ENCODE peak calls at places on chromosomes 16 and 17, in ten cellular contexts. C, A, X, K, F, Q, E, B, N and H are unnamed samples.

GRCh38 chr17:9240659-9241370 is 219.5 kb downstream of the NTN1 start:
- DNase-seq in C (peak; percentile 93), A (peak; percentile 75), X (no peak), K (peak; percentile 70), F (peak; percentile 94), Q (no peak), E (peak; percentile 66), B (peak; percentile 55), N (no peak), H (peak; percentile 90)

GRCh38 chr17:39139137-39139516 is 12.3 kb downstream of the PLXDC1 start:
- DNase-seq in C (no peak), A (no peak), X (peak; percentile 48), K (no peak), F (no peak), Q (no peak), E (no peak), B (no peak), N (no peak), H (no peak)

GRCh38 chr17:35010093-35010492 is 29.8 kb downstream of the LIG3 start:
- DNase-seq in C (no peak), A (no peak), X (no peak), K (no peak), F (no peak), Q (no peak), E (no peak), B (no peak), N (no peak), H (no peak)

GRCh38 chr16:50708373-50709060 is 15.1 kb downstream of the NOD2 start:
- DNase-seq in C (no peak), A (no peak), X (no peak), K (no peak), F (no peak), Q (no peak), E (no peak), B (no peak), N (no peak), H (no peak)

GRCh38 chr16:78528265-78528664 is 428.8 kb downstream of the WWOX start:
- DNase-seq in C (no peak), A (no peak), X (no peak), K (no peak), F (no peak), Q (no peak), E (no peak), B (no peak), N (no peak), H (no peak)

GRCh38 chr17:65855245-65855644 is 293.8 kb upstream of the AXIN2 start:
- DNase-seq in C (no peak), A (no peak), X (peak; percentile 28), K (no peak), F (no peak), Q (no peak), E (no peak), B (no peak), N (no peak), H (no peak)

GRCh38 chr16:80924372-80924978 is 82.2 kb downstream of the CMC2 start:
- DNase-seq in C (no peak), A (peak; percentile 78), X (peak; percentile 43), K (no peak), F (no peak), Q (no peak), E (peak; percentile 70), B (peak; percentile 74), N (peak; percentile 69), H (no peak)

GRCh38 chr16:23348579-23349469 is 46.7 kb downstream of the SCNN1B start:
- DNase-seq in C (peak; percentile 26), A (no peak), X (no peak), K (no peak), F (no peak), Q (no peak), E (no peak), B (no peak), N (peak; percentile 29), H (no peak)

GRCh38 chr16:15967223-15967546 is 17.8 kb downstream of the ABCC1 start:
- DNase-seq in C (no peak), A (no peak), X (no peak), K (no peak), F (no peak), Q (no peak), E (no peak), B (no peak), N (no peak), H (no peak)

GRCh38 chr16:11395008-11395948 is 50.0 kb downstream of the RMI2 start:
- DNase-seq in C (peak; percentile 38), A (no peak), X (no peak), K (no peak), F (no peak), Q (no peak), E (no peak), B (peak; percentile 42), N (no peak), H (no peak)

GRCh38 chr16:57061084-57061905 is 31.1 kb upstream of the CPNE2 start:
- DNase-seq in C (peak; percentile 92), A (peak; percentile 67), X (no peak), K (peak; percentile 83), F (peak; percentile 96), Q (no peak), E (no peak), B (peak; percentile 41), N (peak; percentile 75), H (peak; percentile 75)

GRCh38 chr16:58421529-58421928 is 29.3 kb downstream of the GINS3 start:
- DNase-seq in C (no peak), A (peak; percentile 14), X (no peak), K (no peak), F (no peak), Q (no peak), E (no peak), B (no peak), N (no peak), H (no peak)

GRCh38 chr17:14813649-14814048 is 451.5 kb downstream of the PMP22 start:
- DNase-seq in C (no peak), A (peak; percentile 58), X (no peak), K (no peak), F (no peak), Q (no peak), E (no peak), B (no peak), N (peak; percentile 40), H (no peak)

GRCh38 chr17:79667746-79668145 is 56.9 kb upstream of the RBFOX3 start:
- DNase-seq in C (peak; percentile 49), A (no peak), X (no peak), K (peak; percentile 1), F (peak; percentile 77), Q (no peak), E (peak; percentile 33), B (no peak), N (no peak), H (peak; percentile 12)

GRCh38 chr17:69500911-69501429 is 86.5 kb downstream of the MAP2K6 start:
- DNase-seq in C (no peak), A (no peak), X (no peak), K (no peak), F (no peak), Q (no peak), E (no peak), B (peak; percentile 15), N (no peak), H (no peak)

GRCh38 chr16:57115504-57116182 is 23.3 kb downstream of the CPNE2 start:
- DNase-seq in C (peak; percentile 78), A (peak; percentile 71), X (no peak), K (no peak), F (no peak), Q (no peak), E (no peak), B (peak; percentile 32), N (no peak), H (peak; percentile 53)

DNA sequence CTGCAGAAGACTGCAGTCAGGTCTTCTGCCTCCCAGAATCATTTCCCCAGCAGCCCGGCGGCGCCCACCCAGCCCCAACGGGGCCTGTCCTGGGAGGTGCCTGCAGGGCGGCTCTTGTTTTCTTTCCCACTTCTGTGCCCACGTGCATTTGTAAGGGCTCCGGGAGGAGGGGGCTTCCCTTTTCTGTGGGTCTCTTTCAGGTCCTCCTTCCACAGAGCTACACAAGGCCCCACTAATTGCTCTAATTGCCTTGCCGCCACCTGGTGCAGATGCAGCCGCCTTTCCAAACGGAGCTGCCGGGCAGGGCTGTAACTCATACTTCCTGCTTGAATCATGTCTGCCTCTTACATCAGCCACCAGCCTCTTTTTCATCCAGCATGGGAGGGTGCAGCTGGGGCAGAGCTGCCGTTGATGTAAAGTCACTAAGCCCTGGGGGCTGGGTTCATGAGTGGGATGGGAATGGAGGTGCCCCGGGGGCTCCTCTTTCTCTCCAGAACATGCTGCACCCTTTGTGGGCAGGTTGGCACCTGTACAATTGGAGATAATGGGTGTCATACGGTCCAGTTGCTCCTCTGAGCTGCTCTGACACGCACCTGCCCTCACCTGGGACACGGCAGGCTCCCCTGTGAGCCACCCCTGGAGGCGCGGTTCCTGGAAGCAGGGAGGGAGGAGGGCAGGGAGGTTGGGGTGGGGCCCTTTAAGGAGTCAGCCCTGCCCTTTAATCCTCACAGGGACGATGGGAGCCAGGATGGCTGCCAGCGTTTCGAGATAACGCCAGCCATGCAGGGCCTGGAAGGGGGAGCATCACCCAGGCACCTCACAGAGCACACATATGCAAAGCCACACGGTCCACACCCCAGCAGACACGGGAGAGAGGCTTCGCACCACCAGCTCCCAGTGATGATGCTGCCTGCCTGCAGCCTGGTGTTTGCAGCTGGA is 41.1 kb upstream of the KLHDC4 start:
- DNase-seq in C (peak; percentile 75), A (peak; percentile 54), X (peak; percentile 78), K (no peak), F (peak; percentile 89), Q (peak; percentile 93), E (peak; percentile 75), B (peak; percentile 24), N (peak; percentile 94), H (no peak)
- TF ChIP-seq POLR2A in C (no peak), A (no peak), X (peak; percentile 8), K (no peak), F (no peak), Q (no peak), E (no peak), B (no peak), N (no peak), H (no peak)

GRCh38 chr16:69311533-69312388 is 611 bp downstream of the VPS4A start:
- DNase-seq in C (peak; percentile 72), A (peak; percentile 47), X (peak; percentile 56), K (no peak), F (peak; percentile 87), Q (no peak), E (no peak), B (no peak), N (peak; percentile 66), H (no peak)
- TF ChIP-seq CTCF in C (no peak), A (no peak), X (no peak), K (no peak), F (no peak), Q (no peak), E (no peak), B (no peak), N (peak; percentile 17), H (no peak)

GRCh38 chr16:88894681-88895300 is 28.3 kb upstream of the PABPN1L start:
- DNase-seq in C (no peak), A (no peak), X (no peak), K (no peak), F (no peak), Q (no peak), E (no peak), B (no peak), N (no peak), H (no peak)
- H3K4me3 ChIP-seq in C (no peak overlapping the region), A (no peak overlapping the region), X (no peak overlapping the region), K (no peak overlapping the region), F (no peak overlapping the region), Q (no peak overlapping the region), E (no peak overlapping the region), B (no peak overlapping the region), N (no peak overlapping the region), H (no peak overlapping the region)

DNA sequence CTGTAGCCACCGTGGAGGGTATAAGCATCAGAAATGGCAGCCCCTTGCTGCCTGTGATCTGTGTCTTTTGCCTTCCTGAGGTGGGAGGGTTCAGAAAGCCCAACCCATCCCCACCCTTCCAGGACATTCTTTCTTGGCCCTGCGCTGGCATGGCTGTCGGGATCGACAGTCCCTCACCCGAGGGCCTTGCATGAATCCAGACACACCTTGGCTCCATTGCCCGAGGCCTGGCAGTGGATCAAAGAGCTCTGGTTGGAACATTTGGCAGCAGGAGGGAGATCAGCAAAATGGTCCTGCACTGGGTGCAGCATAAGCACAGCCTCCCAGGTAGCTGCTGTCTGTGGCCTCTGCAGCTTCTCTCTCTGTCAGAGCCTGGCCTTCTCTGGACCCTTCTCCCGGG is 246.6 kb upstream of the MAF start:
- DNase-seq in C (no peak), A (no peak), X (no peak), K (no peak), F (no peak), Q (no peak), E (no peak), B (peak; percentile 68), N (no peak), H (no peak)
- TF ChIP-seq POLR2A in C (no peak), A (no peak), X (no peak), K (no peak), F (no peak), Q (no peak), E (no peak), B (no peak), N (no peak), H (no peak)